ENCODE peak calls at places on chromosomes 11 and 22, in nine cellular contexts. One of them, this sample, is unnamed.

GRCh38 chr11:12715941-12716340 is 41.7 kb downstream of the TEAD1 start:
- DNase-seq in GM23248: no peak
- DNase-seq in RWPE1: no peak
- DNase-seq in midbrain: no peak
- DNase-seq in GM12891: no peak
- DNase-seq in NCI-H187: no peak
- DNase-seq in effector memory CD8-positive, alpha-beta T cell: no peak
- DNase-seq in NCI-H1105 treated with DMSO at 0.1 percent for 48 hours: no peak
- DNase-seq in stimulated activated CD8-positive, alpha-beta memory T cell treated with anti-CD3 and anti-CD28 coated beads, Interleukin-15, amount 100 ng/mL, for 48 hours: no peak
- DNase-seq in this sample: no peak

GRCh38 chr11:95715777-95716241 is 73.8 kb downstream of the FAM76B start:
- DNase-seq in GM23248: peak; percentile 61
- DNase-seq in RWPE1: peak; percentile 10
- DNase-seq in midbrain: peak; percentile 22
- DNase-seq in GM12891: no peak
- DNase-seq in NCI-H187: no peak
- DNase-seq in effector memory CD8-positive, alpha-beta T cell: no peak
- DNase-seq in NCI-H1105 treated with DMSO at 0.1 percent for 48 hours: no peak
- DNase-seq in stimulated activated CD8-positive, alpha-beta memory T cell treated with anti-CD3 and anti-CD28 coated beads, Interleukin-15, amount 100 ng/mL, for 48 hours: peak; percentile 32
- DNase-seq in this sample: peak; percentile 91

GRCh38 chr11:126561327-126561893 is 205.9 kb downstream of the ST3GAL4 start:
- DNase-seq in GM23248: peak; percentile 66
- DNase-seq in RWPE1: peak; percentile 52
- DNase-seq in midbrain: peak; percentile 8
- DNase-seq in GM12891: peak; percentile 30
- DNase-seq in NCI-H187: no peak
- DNase-seq in effector memory CD8-positive, alpha-beta T cell: no peak
- DNase-seq in NCI-H1105 treated with DMSO at 0.1 percent for 48 hours: no peak
- DNase-seq in stimulated activated CD8-positive, alpha-beta memory T cell treated with anti-CD3 and anti-CD28 coated beads, Interleukin-15, amount 100 ng/mL, for 48 hours: no peak
- DNase-seq in this sample: peak; percentile 23

GRCh38 chr11:128483211-128483788 is 104.1 kb downstream of the ETS1 start:
- DNase-seq in GM23248: no peak
- DNase-seq in RWPE1: no peak
- DNase-seq in midbrain: no peak
- DNase-seq in GM12891: no peak
- DNase-seq in NCI-H187: no peak
- DNase-seq in effector memory CD8-positive, alpha-beta T cell: peak; percentile 46
- DNase-seq in NCI-H1105 treated with DMSO at 0.1 percent for 48 hours: no peak
- DNase-seq in stimulated activated CD8-positive, alpha-beta memory T cell treated with anti-CD3 and anti-CD28 coated beads, Interleukin-15, amount 100 ng/mL, for 48 hours: no peak
- DNase-seq in this sample: no peak

GRCh38 chr11:118046964-118047700 is 29.7 kb upstream of the TMPRSS4 start:
- DNase-seq in GM23248: no peak
- DNase-seq in RWPE1: no peak
- DNase-seq in midbrain: no peak
- DNase-seq in GM12891: no peak
- DNase-seq in NCI-H187: no peak
- DNase-seq in effector memory CD8-positive, alpha-beta T cell: no peak
- DNase-seq in NCI-H1105 treated with DMSO at 0.1 percent for 48 hours: no peak
- DNase-seq in stimulated activated CD8-positive, alpha-beta memory T cell treated with anti-CD3 and anti-CD28 coated beads, Interleukin-15, amount 100 ng/mL, for 48 hours: no peak
- DNase-seq in this sample: no peak

GRCh38 chr11:124225471-124225870 is 15.4 kb upstream of the OR8G1 start:
- DNase-seq in GM23248: no peak
- DNase-seq in RWPE1: no peak
- DNase-seq in midbrain: no peak
- DNase-seq in GM12891: no peak
- DNase-seq in NCI-H187: no peak
- DNase-seq in effector memory CD8-positive, alpha-beta T cell: no peak
- DNase-seq in NCI-H1105 treated with DMSO at 0.1 percent for 48 hours: no peak
- DNase-seq in stimulated activated CD8-positive, alpha-beta memory T cell treated with anti-CD3 and anti-CD28 coated beads, Interleukin-15, amount 100 ng/mL, for 48 hours: no peak
- DNase-seq in this sample: no peak

GRCh38 chr11:98307827-98308491 is 712.8 kb upstream of the CNTN5 start:
- DNase-seq in GM23248: no peak
- DNase-seq in RWPE1: no peak
- DNase-seq in midbrain: no peak
- DNase-seq in GM12891: no peak
- DNase-seq in NCI-H187: no peak
- DNase-seq in effector memory CD8-positive, alpha-beta T cell: no peak
- DNase-seq in NCI-H1105 treated with DMSO at 0.1 percent for 48 hours: peak; percentile 21
- DNase-seq in stimulated activated CD8-positive, alpha-beta memory T cell treated with anti-CD3 and anti-CD28 coated beads, Interleukin-15, amount 100 ng/mL, for 48 hours: no peak
- DNase-seq in this sample: no peak

GRCh38 chr11:7548659-7549283 is 35.0 kb downstream of the PPFIBP2 start:
- DNase-seq in GM23248: no peak
- DNase-seq in RWPE1: no peak
- DNase-seq in midbrain: no peak
- DNase-seq in GM12891: no peak
- DNase-seq in NCI-H187: no peak
- DNase-seq in effector memory CD8-positive, alpha-beta T cell: no peak
- DNase-seq in NCI-H1105 treated with DMSO at 0.1 percent for 48 hours: no peak
- DNase-seq in stimulated activated CD8-positive, alpha-beta memory T cell treated with anti-CD3 and anti-CD28 coated beads, Interleukin-15, amount 100 ng/mL, for 48 hours: no peak
- DNase-seq in this sample: no peak

GRCh38 chr22:47375621-47376321 is 613.3 kb downstream of the TBC1D22A start:
- DNase-seq in GM23248: no peak
- DNase-seq in RWPE1: no peak
- DNase-seq in midbrain: no peak
- DNase-seq in GM12891: no peak
- DNase-seq in NCI-H187: no peak
- DNase-seq in effector memory CD8-positive, alpha-beta T cell: no peak
- DNase-seq in NCI-H1105 treated with DMSO at 0.1 percent for 48 hours: no peak
- DNase-seq in stimulated activated CD8-positive, alpha-beta memory T cell treated with anti-CD3 and anti-CD28 coated beads, Interleukin-15, amount 100 ng/mL, for 48 hours: no peak
- DNase-seq in this sample: no peak

GRCh38 chr22:17672417-17672991 is 33.9 kb downstream of the BCL2L13 start:
- DNase-seq in GM23248: no peak
- DNase-seq in RWPE1: no peak
- DNase-seq in midbrain: no peak
- DNase-seq in GM12891: no peak
- DNase-seq in NCI-H187: no peak
- DNase-seq in effector memory CD8-positive, alpha-beta T cell: no peak
- DNase-seq in NCI-H1105 treated with DMSO at 0.1 percent for 48 hours: no peak
- DNase-seq in stimulated activated CD8-positive, alpha-beta memory T cell treated with anti-CD3 and anti-CD28 coated beads, Interleukin-15, amount 100 ng/mL, for 48 hours: peak; percentile 4
- DNase-seq in this sample: peak; percentile 62

GRCh38 chr22:50243704-50244419 is 961 bp downstream of the TUBGCP6 start:
- DNase-seq in GM23248: peak; percentile 29
- DNase-seq in RWPE1: no peak
- DNase-seq in midbrain: no peak
- DNase-seq in GM12891: no peak
- DNase-seq in NCI-H187: no peak
- DNase-seq in effector memory CD8-positive, alpha-beta T cell: no peak
- DNase-seq in NCI-H1105 treated with DMSO at 0.1 percent for 48 hours: no peak
- DNase-seq in stimulated activated CD8-positive, alpha-beta memory T cell treated with anti-CD3 and anti-CD28 coated beads, Interleukin-15, amount 100 ng/mL, for 48 hours: no peak
- DNase-seq in this sample: no peak

GRCh38 chr11:78085972-78086371 is 6.3 kb upstream of the NDUFC2 start:
- DNase-seq in GM23248: no peak
- DNase-seq in RWPE1: no peak
- DNase-seq in midbrain: no peak
- DNase-seq in GM12891: no peak
- DNase-seq in NCI-H187: no peak
- DNase-seq in effector memory CD8-positive, alpha-beta T cell: no peak
- DNase-seq in NCI-H1105 treated with DMSO at 0.1 percent for 48 hours: peak; percentile 46
- DNase-seq in stimulated activated CD8-positive, alpha-beta memory T cell treated with anti-CD3 and anti-CD28 coated beads, Interleukin-15, amount 100 ng/mL, for 48 hours: no peak
- DNase-seq in this sample: no peak

GRCh38 chr11:122306776-122307479 is 190.9 kb upstream of the BLID start:
- DNase-seq in GM23248: no peak
- DNase-seq in RWPE1: no peak
- DNase-seq in midbrain: peak; percentile 35
- DNase-seq in GM12891: no peak
- DNase-seq in NCI-H187: no peak
- DNase-seq in effector memory CD8-positive, alpha-beta T cell: no peak
- DNase-seq in NCI-H1105 treated with DMSO at 0.1 percent for 48 hours: no peak
- DNase-seq in stimulated activated CD8-positive, alpha-beta memory T cell treated with anti-CD3 and anti-CD28 coated beads, Interleukin-15, amount 100 ng/mL, for 48 hours: no peak
- DNase-seq in this sample: peak; percentile 89

GRCh38 chr22:46580940-46581579 is 39.1 kb upstream of the GRAMD4 start:
- DNase-seq in GM23248: no peak
- DNase-seq in RWPE1: no peak
- DNase-seq in midbrain: no peak
- DNase-seq in GM12891: no peak
- DNase-seq in NCI-H187: no peak
- DNase-seq in effector memory CD8-positive, alpha-beta T cell: no peak
- DNase-seq in NCI-H1105 treated with DMSO at 0.1 percent for 48 hours: no peak
- DNase-seq in stimulated activated CD8-positive, alpha-beta memory T cell treated with anti-CD3 and anti-CD28 coated beads, Interleukin-15, amount 100 ng/mL, for 48 hours: no peak
- DNase-seq in this sample: no peak

GRCh38 chr11:61841636-61842332 is 13.7 kb downstream of the FADS2 start:
- DNase-seq in GM23248: no peak
- DNase-seq in RWPE1: no peak
- DNase-seq in midbrain: peak; percentile 60
- DNase-seq in GM12891: no peak
- DNase-seq in NCI-H187: no peak
- DNase-seq in effector memory CD8-positive, alpha-beta T cell: no peak
- DNase-seq in NCI-H1105 treated with DMSO at 0.1 percent for 48 hours: no peak
- DNase-seq in stimulated activated CD8-positive, alpha-beta memory T cell treated with anti-CD3 and anti-CD28 coated beads, Interleukin-15, amount 100 ng/mL, for 48 hours: no peak
- DNase-seq in this sample: peak; percentile 51

GRCh38 chr11:36361901-36362391 is 65.9 kb downstream of the PRR5L start:
- DNase-seq in GM23248: peak; percentile 89
- DNase-seq in RWPE1: peak; percentile 83
- DNase-seq in midbrain: no peak
- DNase-seq in GM12891: no peak
- DNase-seq in NCI-H187: no peak
- DNase-seq in effector memory CD8-positive, alpha-beta T cell: no peak
- DNase-seq in NCI-H1105 treated with DMSO at 0.1 percent for 48 hours: no peak
- DNase-seq in stimulated activated CD8-positive, alpha-beta memory T cell treated with anti-CD3 and anti-CD28 coated beads, Interleukin-15, amount 100 ng/mL, for 48 hours: no peak
- DNase-seq in this sample: no peak

GRCh38 chr11:81000334-81001100 is 1559.7 kb upstream of the TENM4 start:
- DNase-seq in GM23248: no peak
- DNase-seq in RWPE1: no peak
- DNase-seq in midbrain: no peak
- DNase-seq in GM12891: no peak
- DNase-seq in NCI-H187: no peak
- DNase-seq in effector memory CD8-positive, alpha-beta T cell: no peak
- DNase-seq in NCI-H1105 treated with DMSO at 0.1 percent for 48 hours: no peak
- DNase-seq in stimulated activated CD8-positive, alpha-beta memory T cell treated with anti-CD3 and anti-CD28 coated beads, Interleukin-15, amount 100 ng/mL, for 48 hours: no peak
- DNase-seq in this sample: no peak

GRCh38 chr11:19181673-19182261 is 20.0 kb downstream of the CSRP3 start:
- DNase-seq in GM23248: no peak
- DNase-seq in RWPE1: no peak
- DNase-seq in midbrain: no peak
- DNase-seq in GM12891: no peak
- DNase-seq in NCI-H187: no peak
- DNase-seq in effector memory CD8-positive, alpha-beta T cell: no peak
- DNase-seq in NCI-H1105 treated with DMSO at 0.1 percent for 48 hours: no peak
- DNase-seq in stimulated activated CD8-positive, alpha-beta memory T cell treated with anti-CD3 and anti-CD28 coated beads, Interleukin-15, amount 100 ng/mL, for 48 hours: no peak
- DNase-seq in this sample: no peak

GRCh38 chr22:42889290-42889689 is 32.2 kb upstream of the ARFGAP3 start:
- DNase-seq in GM23248: no peak
- DNase-seq in RWPE1: no peak
- DNase-seq in midbrain: peak; percentile 52
- DNase-seq in GM12891: peak; percentile 73
- DNase-seq in NCI-H187: no peak
- DNase-seq in effector memory CD8-positive, alpha-beta T cell: no peak
- DNase-seq in NCI-H1105 treated with DMSO at 0.1 percent for 48 hours: no peak
- DNase-seq in stimulated activated CD8-positive, alpha-beta memory T cell treated with anti-CD3 and anti-CD28 coated beads, Interleukin-15, amount 100 ng/mL, for 48 hours: no peak
- DNase-seq in this sample: peak; percentile 91

GRCh38 chr11:29606596-29606995 is 410.2 kb downstream of the KCNA4 start:
- DNase-seq in GM23248: no peak
- DNase-seq in RWPE1: no peak
- DNase-seq in midbrain: no peak
- DNase-seq in GM12891: no peak
- DNase-seq in NCI-H187: no peak
- DNase-seq in effector memory CD8-positive, alpha-beta T cell: no peak
- DNase-seq in NCI-H1105 treated with DMSO at 0.1 percent for 48 hours: no peak
- DNase-seq in stimulated activated CD8-positive, alpha-beta memory T cell treated with anti-CD3 and anti-CD28 coated beads, Interleukin-15, amount 100 ng/mL, for 48 hours: no peak
- DNase-seq in this sample: no peak

GRCh38 chr11:20604295-20604803 is 4.9 kb downstream of the SLC6A5 start:
- DNase-seq in GM23248: no peak
- DNase-seq in RWPE1: no peak
- DNase-seq in midbrain: no peak
- DNase-seq in GM12891: no peak
- DNase-seq in NCI-H187: no peak
- DNase-seq in effector memory CD8-positive, alpha-beta T cell: no peak
- DNase-seq in NCI-H1105 treated with DMSO at 0.1 percent for 48 hours: no peak
- DNase-seq in stimulated activated CD8-positive, alpha-beta memory T cell treated with anti-CD3 and anti-CD28 coated beads, Interleukin-15, amount 100 ng/mL, for 48 hours: no peak
- DNase-seq in this sample: no peak

GRCh38 chr22:31866918-31867317 is 77.4 kb upstream of the YWHAH start:
- DNase-seq in GM23248: no peak
- DNase-seq in RWPE1: no peak
- DNase-seq in midbrain: no peak
- DNase-seq in GM12891: no peak
- DNase-seq in NCI-H187: no peak
- DNase-seq in effector memory CD8-positive, alpha-beta T cell: no peak
- DNase-seq in NCI-H1105 treated with DMSO at 0.1 percent for 48 hours: no peak
- DNase-seq in stimulated activated CD8-positive, alpha-beta memory T cell treated with anti-CD3 and anti-CD28 coated beads, Interleukin-15, amount 100 ng/mL, for 48 hours: no peak
- DNase-seq in this sample: no peak

GRCh38 chr22:25770333-25770732 is 28.3 kb downstream of the MYO18B start:
- DNase-seq in GM23248: no peak
- DNase-seq in RWPE1: no peak
- DNase-seq in midbrain: no peak
- DNase-seq in GM12891: no peak
- DNase-seq in NCI-H187: no peak
- DNase-seq in effector memory CD8-positive, alpha-beta T cell: no peak
- DNase-seq in NCI-H1105 treated with DMSO at 0.1 percent for 48 hours: no peak
- DNase-seq in stimulated activated CD8-positive, alpha-beta memory T cell treated with anti-CD3 and anti-CD28 coated beads, Interleukin-15, amount 100 ng/mL, for 48 hours: no peak
- DNase-seq in this sample: no peak

GRCh38 chr11:30018443-30018842 is 1.6 kb upstream of the KCNA4 start:
- DNase-seq in GM23248: no peak
- DNase-seq in RWPE1: no peak
- DNase-seq in midbrain: no peak
- DNase-seq in GM12891: no peak
- DNase-seq in NCI-H187: no peak
- DNase-seq in effector memory CD8-positive, alpha-beta T cell: no peak
- DNase-seq in NCI-H1105 treated with DMSO at 0.1 percent for 48 hours: no peak
- DNase-seq in stimulated activated CD8-positive, alpha-beta memory T cell treated with anti-CD3 and anti-CD28 coated beads, Interleukin-15, amount 100 ng/mL, for 48 hours: no peak
- DNase-seq in this sample: no peak

GRCh38 chr22:22091400-22091878 is 108.9 kb upstream of the TOP3B start:
- DNase-seq in GM23248: no peak
- DNase-seq in RWPE1: no peak
- DNase-seq in midbrain: no peak
- DNase-seq in GM12891: no peak
- DNase-seq in NCI-H187: no peak
- DNase-seq in effector memory CD8-positive, alpha-beta T cell: no peak
- DNase-seq in NCI-H1105 treated with DMSO at 0.1 percent for 48 hours: no peak
- DNase-seq in stimulated activated CD8-positive, alpha-beta memory T cell treated with anti-CD3 and anti-CD28 coated beads, Interleukin-15, amount 100 ng/mL, for 48 hours: no peak
- DNase-seq in this sample: no peak

GRCh38 chr11:93614111-93614784 is 47.2 kb upstream of the CEP295 start:
- DNase-seq in GM23248: peak; percentile 16
- DNase-seq in RWPE1: no peak
- DNase-seq in midbrain: no peak
- DNase-seq in GM12891: no peak
- DNase-seq in NCI-H187: no peak
- DNase-seq in effector memory CD8-positive, alpha-beta T cell: no peak
- DNase-seq in NCI-H1105 treated with DMSO at 0.1 percent for 48 hours: no peak
- DNase-seq in stimulated activated CD8-positive, alpha-beta memory T cell treated with anti-CD3 and anti-CD28 coated beads, Interleukin-15, amount 100 ng/mL, for 48 hours: no peak
- DNase-seq in this sample: no peak

GRCh38 chr11:94128171-94128745 is 383 bp upstream of the PANX1 start:
- DNase-seq in GM23248: peak; percentile 68
- DNase-seq in RWPE1: no peak
- DNase-seq in midbrain: no peak
- DNase-seq in GM12891: no peak
- DNase-seq in NCI-H187: peak; percentile 55
- DNase-seq in effector memory CD8-positive, alpha-beta T cell: no peak
- DNase-seq in NCI-H1105 treated with DMSO at 0.1 percent for 48 hours: peak; percentile 67
- DNase-seq in stimulated activated CD8-positive, alpha-beta memory T cell treated with anti-CD3 and anti-CD28 coated beads, Interleukin-15, amount 100 ng/mL, for 48 hours: no peak
- DNase-seq in this sample: peak; percentile 40

GRCh38 chr11:115736146-115736545 is 231.9 kb upstream of the CADM1 start:
- DNase-seq in GM23248: no peak
- DNase-seq in RWPE1: no peak
- DNase-seq in midbrain: no peak
- DNase-seq in GM12891: no peak
- DNase-seq in NCI-H187: no peak
- DNase-seq in effector memory CD8-positive, alpha-beta T cell: no peak
- DNase-seq in NCI-H1105 treated with DMSO at 0.1 percent for 48 hours: no peak
- DNase-seq in stimulated activated CD8-positive, alpha-beta memory T cell treated with anti-CD3 and anti-CD28 coated beads, Interleukin-15, amount 100 ng/mL, for 48 hours: no peak
- DNase-seq in this sample: no peak

GRCh38 chr11:31437742-31438435 is 68.2 kb downstream of the DNAJC24 start:
- DNase-seq in GM23248: peak; percentile 60
- DNase-seq in RWPE1: no peak
- DNase-seq in midbrain: no peak
- DNase-seq in GM12891: no peak
- DNase-seq in NCI-H187: no peak
- DNase-seq in effector memory CD8-positive, alpha-beta T cell: no peak
- DNase-seq in NCI-H1105 treated with DMSO at 0.1 percent for 48 hours: no peak
- DNase-seq in stimulated activated CD8-positive, alpha-beta memory T cell treated with anti-CD3 and anti-CD28 coated beads, Interleukin-15, amount 100 ng/mL, for 48 hours: no peak
- DNase-seq in this sample: no peak

GRCh38 chr11:134801526-134801925 is 389.5 kb upstream of the B3GAT1 start:
- DNase-seq in GM23248: no peak
- DNase-seq in RWPE1: no peak
- DNase-seq in midbrain: no peak
- DNase-seq in GM12891: no peak
- DNase-seq in NCI-H187: no peak
- DNase-seq in effector memory CD8-positive, alpha-beta T cell: no peak
- DNase-seq in NCI-H1105 treated with DMSO at 0.1 percent for 48 hours: no peak
- DNase-seq in stimulated activated CD8-positive, alpha-beta memory T cell treated with anti-CD3 and anti-CD28 coated beads, Interleukin-15, amount 100 ng/mL, for 48 hours: no peak
- DNase-seq in this sample: no peak

GRCh38 chr11:126855536-126855935 is 145.0 kb downstream of the KIRREL3 start:
- DNase-seq in GM23248: no peak
- DNase-seq in RWPE1: no peak
- DNase-seq in midbrain: no peak
- DNase-seq in GM12891: no peak
- DNase-seq in NCI-H187: no peak
- DNase-seq in effector memory CD8-positive, alpha-beta T cell: no peak
- DNase-seq in NCI-H1105 treated with DMSO at 0.1 percent for 48 hours: no peak
- DNase-seq in stimulated activated CD8-positive, alpha-beta memory T cell treated with anti-CD3 and anti-CD28 coated beads, Interleukin-15, amount 100 ng/mL, for 48 hours: no peak
- DNase-seq in this sample: no peak